ENCODE peak calls at places on chromosomes 6 and 20, in six cellular contexts. E is stomach, H is BJ, V is psoas muscle, X is mammary epithelial cell, I is lower lobe of right lung. B is an unnamed sample.

GRCh38 chr6:85135376-85136094 is 314.3 kb upstream of the NT5E start:
- DNase-seq in E (no peak), H (no peak), V (no peak), X (no peak), I (no peak), B (no peak)

GRCh38 chr6:108114861-108115597 is 40.5 kb upstream of the OSTM1 start:
- DNase-seq in E (no peak), H (no peak), V (peak; percentile 65), X (peak; percentile 58), I (peak; percentile 82), B (no peak)

GRCh38 chr6:144190593-144190992 is 40.3 kb downstream of the STX11 start:
- DNase-seq in E (no peak), H (no peak), V (peak; percentile 34), X (peak; percentile 50), I (no peak), B (peak; percentile 52)

GRCh38 chr6:90004511-90004910 is 110.2 kb downstream of the GJA10 start:
- DNase-seq in E (no peak), H (no peak), V (peak; percentile 15), X (no peak), I (no peak), B (no peak)

GRCh38 chr20:1469306-1469905 is 2.8 kb upstream of the NSFL1C start:
- DNase-seq in E (no peak), H (no peak), V (no peak), X (no peak), I (no peak), B (no peak)

GRCh38 chr6:104771258-104771832 is 88.4 kb downstream of the HACE1 start:
- DNase-seq in E (no peak), H (no peak), V (no peak), X (no peak), I (no peak), B (no peak)

GRCh38 chr6:137661601-137662000 is 167.4 kb upstream of the OLIG3 start:
- DNase-seq in E (no peak), H (no peak), V (no peak), X (peak; percentile 16), I (no peak), B (no peak)

GRCh38 chr20:12019677-12020076 is 102.0 kb downstream of the BTBD3 start:
- DNase-seq in E (no peak), H (no peak), V (no peak), X (no peak), I (no peak), B (no peak)

GRCh38 chr6:55953384-55953783 is 78.0 kb upstream of the BMP5 start:
- DNase-seq in E (no peak), H (peak; percentile 30), V (no peak), X (peak; percentile 36), I (no peak), B (peak; percentile 16)

GRCh38 chr6:150373260-150373701 is 4.5 kb downstream of the IYD start:
- DNase-seq in E (no peak), H (no peak), V (no peak), X (peak; percentile 62), I (no peak), B (no peak)

GRCh38 chr6:169339025-169339424 is 85.4 kb upstream of the THBS2 start:
- DNase-seq in E (no peak), H (no peak), V (no peak), X (no peak), I (no peak), B (no peak)

GRCh38 chr6:2942916-2943563 is 28.3 kb downstream of the SERPINB6 start:
- DNase-seq in E (peak; percentile 9), H (no peak), V (no peak), X (no peak), I (no peak), B (no peak)

GRCh38 chr20:36465109-36466080 is 75.9 kb upstream of the MYL9 start:
- DNase-seq in E (peak; percentile 35), H (peak; percentile 94), V (peak; percentile 68), X (peak; percentile 82), I (no peak), B (no peak)

GRCh38 chr6:54655162-54655561 is 191.4 kb upstream of the FAM83B start:
- DNase-seq in E (no peak), H (no peak), V (no peak), X (no peak), I (no peak), B (peak; percentile 18)

GRCh38 chr6:107560657-107561056 is 70.7 kb downstream of the SOBP start:
- DNase-seq in E (no peak), H (no peak), V (no peak), X (no peak), I (no peak), B (no peak)

GRCh38 chr6:44250067-44250717 is 3.3 kb downstream of the HSP90AB1 start:
- DNase-seq in E (no peak), H (no peak), V (no peak), X (no peak), I (no peak), B (no peak)

GRCh38 chr6:44251576-44252524 is 4.9 kb downstream of the HSP90AB1 start:
- DNase-seq in E (no peak), H (no peak), V (no peak), X (no peak), I (no peak), B (no peak)

GRCh38 chr6:44249082-44249748 is 2.3 kb downstream of the HSP90AB1 start:
- DNase-seq in E (no peak), H (no peak), V (no peak), X (no peak), I (no peak), B (no peak)

GRCh38 chr6:44248579-44248978 is 1.7 kb downstream of the HSP90AB1 start:
- DNase-seq in E (no peak), H (no peak), V (no peak), X (no peak), I (no peak), B (no peak)

GRCh38 chr6:44250718-44251123 is 3.8 kb downstream of the HSP90AB1 start:
- DNase-seq in E (no peak), H (no peak), V (no peak), X (no peak), I (no peak), B (no peak)
- H3K4me3 ChIP-seq in E (peak overlapping the region; percentile 9), H (no peak overlapping the region), V (peak overlapping the region; percentile 23), X (no peak overlapping the region), I (no peak overlapping the region), B (no peak overlapping the region)

GRCh38 chr20:44017905-44018683 is 103.4 kb downstream of the TOX2 start:
- DNase-seq in E (peak; percentile 74), H (peak; percentile 61), V (no peak), X (peak; percentile 87), I (peak; percentile 75), B (peak; percentile 32)
- H3K4me3 ChIP-seq in E (no peak overlapping the region), H (no peak overlapping the region), V (no peak overlapping the region), X (no peak overlapping the region), I (no peak overlapping the region), B (peak overlapping the region; percentile 4)

GRCh38 chr20:57570145-57570850 is 9.4 kb downstream of the PCK1 start:
- DNase-seq in E (no peak), H (no peak), V (no peak), X (no peak), I (no peak), B (no peak)
- H3K4me3 ChIP-seq in E (no peak overlapping the region), H (no peak overlapping the region), V (no peak overlapping the region), X (no peak overlapping the region), I (no peak overlapping the region), B (no peak overlapping the region)

GRCh38 chr20:63028461-63028921 is 21.7 kb upstream of the BHLHE23 start:
- DNase-seq in E (no peak), H (no peak), V (no peak), X (no peak), I (peak; percentile 28), B (no peak)
- H3K4me3 ChIP-seq in E (no peak overlapping the region), H (no peak overlapping the region), V (no peak overlapping the region), X (no peak overlapping the region), I (no peak overlapping the region), B (no peak overlapping the region)

GRCh38 chr6:35493307-35493983 is 3.4 kb downstream of the TEAD3 start:
- DNase-seq in E (no peak), H (no peak), V (no peak), X (no peak), I (no peak), B (no peak)
- H3K4me3 ChIP-seq in E (peak overlapping the region; percentile 88), H (no peak overlapping the region), V (no peak overlapping the region), X (no peak overlapping the region), I (no peak overlapping the region), B (no peak overlapping the region)

DNA sequence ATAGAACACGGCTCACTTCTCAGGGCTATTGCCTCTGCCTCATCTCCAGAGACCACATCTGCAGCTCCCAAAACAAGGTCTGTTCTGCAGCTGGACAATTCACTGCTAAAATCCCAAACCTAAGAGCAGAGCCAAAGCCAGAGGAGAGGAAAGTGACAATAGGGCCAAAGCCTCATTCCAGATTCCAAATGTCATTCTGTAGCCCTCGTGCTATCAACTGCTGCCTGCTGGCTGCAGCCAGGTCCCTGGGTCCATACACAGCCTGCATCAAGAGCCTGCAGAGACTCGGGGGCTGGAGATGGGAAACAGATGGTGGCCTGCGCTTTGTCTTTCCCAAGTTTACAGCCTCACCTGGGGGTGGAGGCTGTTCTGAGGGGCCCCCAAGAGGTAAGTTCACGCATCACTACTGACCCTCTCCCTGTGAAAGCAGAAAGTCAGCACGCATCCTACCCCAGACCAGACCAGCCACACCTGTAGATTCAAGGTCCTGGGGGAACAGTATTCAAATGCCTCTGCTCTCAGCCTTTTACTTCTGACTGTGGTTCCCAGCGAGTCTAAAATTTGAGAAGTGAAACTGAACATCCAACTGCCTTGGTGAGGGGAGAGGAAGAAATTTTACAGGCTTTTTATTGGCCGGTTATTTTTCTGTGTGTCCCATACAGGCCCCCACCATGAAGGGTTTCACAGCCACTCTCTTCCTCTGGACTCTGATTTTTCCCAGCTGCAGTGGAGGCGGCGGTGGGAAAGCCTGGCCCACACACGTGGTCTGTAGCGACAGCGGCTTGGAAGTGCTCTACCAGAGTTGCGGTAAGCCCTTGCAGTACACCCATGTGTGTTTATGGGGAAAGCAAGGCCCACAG is at the start of gene LY86:
- DNase-seq in E (no peak), H (no peak), V (no peak), X (no peak), I (no peak), B (no peak)
- H3K4me3 ChIP-seq in E (peak within 1 kb of the TSS; percentile 28), H (no peak within 1 kb of the TSS), V (peak within 1 kb of the TSS; percentile 4), X (no peak within 1 kb of the TSS), I (peak within 1 kb of the TSS; percentile 37), B (no peak within 1 kb of the TSS)

GRCh38 chr20:45097485-45098095 is 3.3 kb downstream of the KCNS1 start:
- DNase-seq in E (no peak), H (no peak), V (no peak), X (no peak), I (peak; percentile 72), B (no peak)

GRCh38 chr20:45095753-45096371 is 5.1 kb downstream of the KCNS1 start:
- DNase-seq in E (peak; percentile 50), H (no peak), V (no peak), X (peak; percentile 44), I (no peak), B (no peak)

GRCh38 chr20:45100563-45101245 is at the start of gene KCNS1:
- DNase-seq in E (no peak), H (no peak), V (no peak), X (no peak), I (no peak), B (no peak)

GRCh38 chr20:45096781-45097180 is 4.1 kb downstream of the KCNS1 start:
- DNase-seq in E (no peak), H (no peak), V (no peak), X (no peak), I (no peak), B (no peak)

GRCh38 chr20:45098096-45098773 is 2.7 kb downstream of the KCNS1 start:
- DNase-seq in E (peak; percentile 33), H (no peak), V (no peak), X (no peak), I (no peak), B (no peak)
- H3K4me3 ChIP-seq in E (peak overlapping the region; percentile 38), H (no peak overlapping the region), V (peak overlapping the region; percentile 32), X (no peak overlapping the region), I (peak overlapping the region; percentile 23), B (peak overlapping the region; percentile 22)